ENCODE peak calls at places on chromosomes 5 and 9, in seven cellular contexts. One of them, this sample, is unnamed.

GRCh38 chr5:139910901-139911300 is 115.3 kb downstream of the PSD2 start:
- DNase-seq in H1: peak; percentile 27
- DNase-seq in neuronal stem cell: no peak
- DNase-seq in H9: no peak
- DNase-seq in IMR-90: no peak
- DNase-seq in mesenchymal stem cell: no peak
- DNase-seq in trophoblast cell: no peak
- DNase-seq in this sample: no peak

GRCh38 chr5:12672141-12672540 is 767.9 kb upstream of the CTNND2 start:
- DNase-seq in H1: no peak
- DNase-seq in neuronal stem cell: no peak
- DNase-seq in H9: no peak
- DNase-seq in IMR-90: no peak
- DNase-seq in mesenchymal stem cell: no peak
- DNase-seq in trophoblast cell: no peak
- DNase-seq in this sample: peak; percentile 66

GRCh38 chr9:120909904-120910303 is 16.7 kb downstream of the TRAF1 start:
- DNase-seq in H1: no peak
- DNase-seq in neuronal stem cell: no peak
- DNase-seq in H9: no peak
- DNase-seq in IMR-90: no peak
- DNase-seq in mesenchymal stem cell: no peak
- DNase-seq in trophoblast cell: no peak
- DNase-seq in this sample: no peak

GRCh38 chr9:71355884-71356283 is 234.5 kb upstream of the TRPM3 start:
- DNase-seq in H1: no peak
- DNase-seq in neuronal stem cell: peak; percentile 17
- DNase-seq in H9: peak; percentile 37
- DNase-seq in IMR-90: no peak
- DNase-seq in mesenchymal stem cell: no peak
- DNase-seq in trophoblast cell: peak; percentile 4
- DNase-seq in this sample: peak; percentile 71

GRCh38 chr9:97386733-97387503 is 25.0 kb upstream of the TDRD7 start:
- DNase-seq in H1: peak; percentile 99
- DNase-seq in neuronal stem cell: peak; percentile 73
- DNase-seq in H9: peak; percentile 88
- DNase-seq in IMR-90: peak; percentile 56
- DNase-seq in mesenchymal stem cell: peak; percentile 70
- DNase-seq in trophoblast cell: peak; percentile 46
- DNase-seq in this sample: peak; percentile 85

GRCh38 chr9:115211413-115212204 is 93.7 kb upstream of the TNC start:
- DNase-seq in H1: no peak
- DNase-seq in neuronal stem cell: no peak
- DNase-seq in H9: no peak
- DNase-seq in IMR-90: peak; percentile 62
- DNase-seq in mesenchymal stem cell: peak; percentile 76
- DNase-seq in trophoblast cell: no peak
- DNase-seq in this sample: no peak

GRCh38 chr9:113992994-113993393 is 85.1 kb downstream of the AMBP start:
- DNase-seq in H1: no peak
- DNase-seq in neuronal stem cell: no peak
- DNase-seq in H9: no peak
- DNase-seq in IMR-90: no peak
- DNase-seq in mesenchymal stem cell: no peak
- DNase-seq in trophoblast cell: no peak
- DNase-seq in this sample: no peak

GRCh38 chr5:140402258-140403074 is 833 bp downstream of the ANKHD1 start:
- DNase-seq in H1: peak; percentile 76
- DNase-seq in neuronal stem cell: peak; percentile 54
- DNase-seq in H9: peak; percentile 86
- DNase-seq in IMR-90: peak; percentile 29
- DNase-seq in mesenchymal stem cell: peak; percentile 73
- DNase-seq in trophoblast cell: peak; percentile 19
- DNase-seq in this sample: peak; percentile 87

GRCh38 chr9:99607852-99608448 is 213.7 kb upstream of the NR4A3 start:
- DNase-seq in H1: no peak
- DNase-seq in neuronal stem cell: no peak
- DNase-seq in H9: no peak
- DNase-seq in IMR-90: no peak
- DNase-seq in mesenchymal stem cell: peak; percentile 8
- DNase-seq in trophoblast cell: no peak
- DNase-seq in this sample: peak; percentile 49

GRCh38 chr9:91151014-91151740 is 210.5 kb downstream of the AUH start:
- DNase-seq in H1: no peak
- DNase-seq in neuronal stem cell: no peak
- DNase-seq in H9: no peak
- DNase-seq in IMR-90: peak; percentile 81
- DNase-seq in mesenchymal stem cell: peak; percentile 59
- DNase-seq in trophoblast cell: no peak
- DNase-seq in this sample: no peak

GRCh38 chr5:10701567-10702039 is 59.4 kb downstream of the DAP start:
- DNase-seq in H1: peak; percentile 73
- DNase-seq in neuronal stem cell: peak; percentile 24
- DNase-seq in H9: no peak
- DNase-seq in IMR-90: peak; percentile 71
- DNase-seq in mesenchymal stem cell: peak; percentile 67
- DNase-seq in trophoblast cell: no peak
- DNase-seq in this sample: peak; percentile 59

GRCh38 chr5:71873202-71873601 is 154.1 kb downstream of the CARTPT start:
- DNase-seq in H1: no peak
- DNase-seq in neuronal stem cell: no peak
- DNase-seq in H9: no peak
- DNase-seq in IMR-90: no peak
- DNase-seq in mesenchymal stem cell: no peak
- DNase-seq in trophoblast cell: no peak
- DNase-seq in this sample: no peak

GRCh38 chr5:110790673-110791072 is 51.9 kb downstream of the SLC25A46 start:
- DNase-seq in H1: no peak
- DNase-seq in neuronal stem cell: no peak
- DNase-seq in H9: no peak
- DNase-seq in IMR-90: peak; percentile 82
- DNase-seq in mesenchymal stem cell: peak; percentile 63
- DNase-seq in trophoblast cell: peak; percentile 46
- DNase-seq in this sample: no peak

GRCh38 chr9:121299125-121299466 is 31.1 kb downstream of the GSN start:
- DNase-seq in H1: peak; percentile 62
- DNase-seq in neuronal stem cell: no peak
- DNase-seq in H9: no peak
- DNase-seq in IMR-90: no peak
- DNase-seq in mesenchymal stem cell: no peak
- DNase-seq in trophoblast cell: no peak
- DNase-seq in this sample: peak; percentile 51

GRCh38 chr9:130039504-130040147 is 3.4 kb downstream of the FNBP1 start:
- DNase-seq in H1: no peak
- DNase-seq in neuronal stem cell: no peak
- DNase-seq in H9: no peak
- DNase-seq in IMR-90: no peak
- DNase-seq in mesenchymal stem cell: no peak
- DNase-seq in trophoblast cell: no peak
- DNase-seq in this sample: no peak

GRCh38 chr9:112945620-112946208 is 55.0 kb upstream of the SLC46A2 start:
- DNase-seq in H1: peak; percentile 94
- DNase-seq in neuronal stem cell: no peak
- DNase-seq in H9: peak; percentile 90
- DNase-seq in IMR-90: no peak
- DNase-seq in mesenchymal stem cell: no peak
- DNase-seq in trophoblast cell: no peak
- DNase-seq in this sample: peak; percentile 60

GRCh38 chr9:14345586-14346237 is 31.8 kb upstream of the NFIB start:
- DNase-seq in H1: peak; percentile 68
- DNase-seq in neuronal stem cell: no peak
- DNase-seq in H9: peak; percentile 50
- DNase-seq in IMR-90: no peak
- DNase-seq in mesenchymal stem cell: no peak
- DNase-seq in trophoblast cell: no peak
- DNase-seq in this sample: no peak

GRCh38 chr5:138186002-138186447 is 7.1 kb downstream of the KIF20A start:
- DNase-seq in H1: no peak
- DNase-seq in neuronal stem cell: no peak
- DNase-seq in H9: no peak
- DNase-seq in IMR-90: no peak
- DNase-seq in mesenchymal stem cell: no peak
- DNase-seq in trophoblast cell: no peak
- DNase-seq in this sample: no peak

GRCh38 chr5:150061538-150061995 is 24.8 kb downstream of the CSF1R start:
- DNase-seq in H1: no peak
- DNase-seq in neuronal stem cell: no peak
- DNase-seq in H9: no peak
- DNase-seq in IMR-90: no peak
- DNase-seq in mesenchymal stem cell: no peak
- DNase-seq in trophoblast cell: no peak
- DNase-seq in this sample: no peak
- H3K4me1 ChIP-seq in H1: peaks cover 17% of the 10 kb centered on the region
- H3K4me1 ChIP-seq in neuronal stem cell: no peaks in the 10 kb centered on the region
- H3K4me1 ChIP-seq in H9: peaks cover 4% of the 10 kb centered on the region
- H3K4me1 ChIP-seq in IMR-90: peaks cover 31% of the 10 kb centered on the region
- H3K4me1 ChIP-seq in mesenchymal stem cell: peaks cover 35% of the 10 kb centered on the region
- H3K4me1 ChIP-seq in trophoblast cell: peaks cover 8% of the 10 kb centered on the region
- H3K4me1 ChIP-seq in this sample: peaks cover 4% of the 10 kb centered on the region

GRCh38 chr9:133781828-133782135 is 43.6 kb upstream of the SARDH start:
- DNase-seq in H1: no peak
- DNase-seq in neuronal stem cell: no peak
- DNase-seq in H9: no peak
- DNase-seq in IMR-90: no peak
- DNase-seq in mesenchymal stem cell: no peak
- DNase-seq in trophoblast cell: no peak
- DNase-seq in this sample: no peak

GRCh38 chr9:133779516-133780403 is 41.6 kb upstream of the SARDH start:
- DNase-seq in H1: no peak
- DNase-seq in neuronal stem cell: no peak
- DNase-seq in H9: no peak
- DNase-seq in IMR-90: no peak
- DNase-seq in mesenchymal stem cell: no peak
- DNase-seq in trophoblast cell: no peak
- DNase-seq in this sample: no peak

GRCh38 chr9:133780404-133780945 is 42.3 kb upstream of the SARDH start:
- DNase-seq in H1: no peak
- DNase-seq in neuronal stem cell: no peak
- DNase-seq in H9: no peak
- DNase-seq in IMR-90: no peak
- DNase-seq in mesenchymal stem cell: no peak
- DNase-seq in trophoblast cell: no peak
- DNase-seq in this sample: no peak

GRCh38 chr9:133782157-133783130 is 44.3 kb upstream of the SARDH start:
- DNase-seq in H1: peak; percentile 84
- DNase-seq in neuronal stem cell: peak; percentile 64
- DNase-seq in H9: peak; percentile 81
- DNase-seq in IMR-90: peak; percentile 62
- DNase-seq in mesenchymal stem cell: peak; percentile 68
- DNase-seq in trophoblast cell: peak; percentile 61
- DNase-seq in this sample: peak; percentile 75

GRCh38 chr9:133780962-133781827 is 43.0 kb upstream of the SARDH start:
- DNase-seq in H1: no peak
- DNase-seq in neuronal stem cell: no peak
- DNase-seq in H9: no peak
- DNase-seq in IMR-90: no peak
- DNase-seq in mesenchymal stem cell: no peak
- DNase-seq in trophoblast cell: no peak
- DNase-seq in this sample: no peak
- H3K4ac ChIP-seq in H1: no peak overlapping the region
- H3K4ac ChIP-seq in neuronal stem cell: no peak overlapping the region
- H3K4ac ChIP-seq in H9: no peak overlapping the region
- H3K4ac ChIP-seq in IMR-90: no peak overlapping the region
- H3K4ac ChIP-seq in mesenchymal stem cell: no peak overlapping the region
- H3K4ac ChIP-seq in trophoblast cell: no peak overlapping the region
- H3K4ac ChIP-seq in this sample: no peak overlapping the region

GRCh38 chr5:134534058-134534725 is 8.7 kb downstream of the JADE2 start:
- DNase-seq in H1: no peak
- DNase-seq in neuronal stem cell: no peak
- DNase-seq in H9: no peak
- DNase-seq in IMR-90: no peak
- DNase-seq in mesenchymal stem cell: no peak
- DNase-seq in trophoblast cell: no peak
- DNase-seq in this sample: no peak
- H3K4me1 ChIP-seq in H1: peaks cover 36% of the 10 kb centered on the region
- H3K4me1 ChIP-seq in neuronal stem cell: peaks cover 14% of the 10 kb centered on the region
- H3K4me1 ChIP-seq in H9: peaks cover 4% of the 10 kb centered on the region
- H3K4me1 ChIP-seq in IMR-90: peaks cover 19% of the 10 kb centered on the region
- H3K4me1 ChIP-seq in mesenchymal stem cell: peaks cover 23% of the 10 kb centered on the region
- H3K4me1 ChIP-seq in trophoblast cell: no peaks in the 10 kb centered on the region
- H3K4me1 ChIP-seq in this sample: peaks cover 23% of the 10 kb centered on the region

GRCh38 chr9:92704528-92704927 is 34.6 kb upstream of the IPPK start:
- DNase-seq in H1: peak; percentile 19
- DNase-seq in neuronal stem cell: no peak
- DNase-seq in H9: no peak
- DNase-seq in IMR-90: no peak
- DNase-seq in mesenchymal stem cell: no peak
- DNase-seq in trophoblast cell: no peak
- DNase-seq in this sample: no peak

GRCh38 chr9:92709954-92710353 is 40.0 kb upstream of the IPPK start:
- DNase-seq in H1: no peak
- DNase-seq in neuronal stem cell: no peak
- DNase-seq in H9: no peak
- DNase-seq in IMR-90: no peak
- DNase-seq in mesenchymal stem cell: no peak
- DNase-seq in trophoblast cell: no peak
- DNase-seq in this sample: no peak

GRCh38 chr9:92709240-92709639 is 39.3 kb upstream of the IPPK start:
- DNase-seq in H1: no peak
- DNase-seq in neuronal stem cell: no peak
- DNase-seq in H9: no peak
- DNase-seq in IMR-90: no peak
- DNase-seq in mesenchymal stem cell: no peak
- DNase-seq in trophoblast cell: no peak
- DNase-seq in this sample: no peak

GRCh38 chr9:92707530-92707929 is 37.6 kb upstream of the IPPK start:
- DNase-seq in H1: no peak
- DNase-seq in neuronal stem cell: no peak
- DNase-seq in H9: no peak
- DNase-seq in IMR-90: no peak
- DNase-seq in mesenchymal stem cell: no peak
- DNase-seq in trophoblast cell: no peak
- DNase-seq in this sample: no peak

GRCh38 chr9:92706218-92706940 is 36.4 kb upstream of the IPPK start:
- DNase-seq in H1: peak; percentile 69
- DNase-seq in neuronal stem cell: no peak
- DNase-seq in H9: peak; percentile 79
- DNase-seq in IMR-90: no peak
- DNase-seq in mesenchymal stem cell: no peak
- DNase-seq in trophoblast cell: peak; percentile 48
- DNase-seq in this sample: peak; percentile 78
- H3K4ac ChIP-seq in H1: no peak overlapping the region
- H3K4ac ChIP-seq in neuronal stem cell: no peak overlapping the region
- H3K4ac ChIP-seq in H9: no peak overlapping the region
- H3K4ac ChIP-seq in IMR-90: no peak overlapping the region
- H3K4ac ChIP-seq in mesenchymal stem cell: no peak overlapping the region
- H3K4ac ChIP-seq in trophoblast cell: no peak overlapping the region
- H3K4ac ChIP-seq in this sample: no peak overlapping the region